ENCODE peak calls at places on chromosome 20, in ten cellular contexts. I is H7; J is iris pigment epithelial cell; M is T-helper 9 cell; U is psoas muscle; L is fibroblast of lung; T is HCEC 1CT; H is activated T-cell treated with anti-CD3 and anti-CD28 coated beads, Interleukin-2, amount 50 U/mL, for 1 hour; Z is HS-27A; A is GM04504. B is an unnamed sample.

GRCh38 chr20:23257106-23257761 is 93.4 kb upstream of the NXT1 start:
- DNase-seq in I (peak; percentile 23), J (peak; percentile 76), M (no peak), U (no peak), L (peak; percentile 36), T (no peak), H (no peak), Z (no peak), A (no peak), B (no peak)

GRCh38 chr20:39049148-39049547 is 87.0 kb downstream of the DHX35 start:
- DNase-seq in I (no peak), J (no peak), M (no peak), U (no peak), L (no peak), T (no peak), H (peak; percentile 20), Z (no peak), A (no peak), B (no peak)

GRCh38 chr20:38355161-38356012 is 9.1 kb downstream of the LBP start:
- DNase-seq in I (peak; percentile 57), J (no peak), M (no peak), U (no peak), L (no peak), T (no peak), H (no peak), Z (no peak), A (no peak), B (no peak)

GRCh38 chr20:55893031-55893430 is 112.3 kb downstream of the CBLN4 start:
- DNase-seq in I (no peak), J (peak; percentile 1), M (no peak), U (no peak), L (no peak), T (no peak), H (no peak), Z (no peak), A (no peak), B (no peak)

GRCh38 chr20:36644032-36644712 is 1.8 kb downstream of the SLA2 start:
- DNase-seq in I (no peak), J (no peak), M (peak; percentile 50), U (no peak), L (no peak), T (no peak), H (peak; percentile 69), Z (no peak), A (no peak), B (no peak)

GRCh38 chr20:7980332-7981046 is 39.1 kb downstream of the TMX4 start:
- DNase-seq in I (peak; percentile 26), J (peak; percentile 74), M (no peak), U (no peak), L (peak; percentile 34), T (peak; percentile 53), H (no peak), Z (no peak), A (peak; percentile 9), B (no peak)

GRCh38 chr20:59006167-59006863 is 739 bp downstream of the CTSZ start:
- DNase-seq in I (peak; percentile 76), J (no peak), M (no peak), U (peak; percentile 62), L (no peak), T (peak; percentile 45), H (no peak), Z (no peak), A (no peak), B (no peak)

GRCh38 chr20:63877755-63878470 is 12.8 kb downstream of the TPD52L2 start:
- DNase-seq in I (no peak), J (no peak), M (no peak), U (peak; percentile 74), L (no peak), T (no peak), H (no peak), Z (no peak), A (no peak), B (no peak)

GRCh38 chr20:61970357-61970756 is 95.3 kb downstream of the TAF4 start:
- DNase-seq in I (no peak), J (no peak), M (no peak), U (no peak), L (no peak), T (no peak), H (no peak), Z (no peak), A (no peak), B (no peak)

GRCh38 chr20:33532753-33533459 is 43.0 kb downstream of the CBFA2T2 start:
- DNase-seq in I (no peak), J (no peak), M (no peak), U (no peak), L (no peak), T (peak; percentile 16), H (no peak), Z (no peak), A (no peak), B (no peak)

GRCh38 chr20:13042458-13042794 is 33.7 kb downstream of the SPTLC3 start:
- DNase-seq in I (no peak), J (no peak), M (no peak), U (no peak), L (no peak), T (no peak), H (no peak), Z (no peak), A (no peak), B (no peak)

GRCh38 chr20:57498425-57499400 is 26.2 kb downstream of the CTCFL start:
- DNase-seq in I (peak; percentile 72), J (peak; percentile 16), M (no peak), U (no peak), L (no peak), T (peak; percentile 14), H (peak; percentile 37), Z (no peak), A (no peak), B (no peak)

GRCh38 chr20:4202441-4202840 is 187.1 kb upstream of the RNF24 start:
- DNase-seq in I (no peak), J (no peak), M (no peak), U (no peak), L (no peak), T (no peak), H (no peak), Z (no peak), A (no peak), B (no peak)

GRCh38 chr20:44074252-44075151 is 112.5 kb downstream of the JPH2 start:
- DNase-seq in I (no peak), J (peak; percentile 56), M (no peak), U (no peak), L (peak; percentile 68), T (peak; percentile 63), H (no peak), Z (no peak), A (no peak), B (peak; percentile 19)

GRCh38 chr20:37202267-37202943 is 23.1 kb upstream of the MROH8 start:
- DNase-seq in I (peak; percentile 56), J (peak; percentile 98), M (no peak), U (no peak), L (peak; percentile 98), T (peak; percentile 97), H (no peak), Z (peak; percentile 77), A (peak; percentile 90), B (no peak)

GRCh38 chr20:61806314-61806713 is 259.4 kb downstream of the TAF4 start:
- DNase-seq in I (peak; percentile 29), J (no peak), M (no peak), U (no peak), L (no peak), T (no peak), H (no peak), Z (no peak), A (no peak), B (no peak)

GRCh38 chr20:58081842-58082241 is 146.6 kb downstream of the ANKRD60 start:
- DNase-seq in I (no peak), J (peak; percentile 27), M (no peak), U (no peak), L (peak; percentile 80), T (no peak), H (no peak), Z (no peak), A (peak; percentile 80), B (no peak)

GRCh38 chr20:50286174-50286511 is 95.5 kb downstream of the CEBPB start:
- DNase-seq in I (no peak), J (no peak), M (no peak), U (no peak), L (no peak), T (no peak), H (no peak), Z (no peak), A (no peak), B (no peak)

GRCh38 chr20:58389324-58389967 is 417 bp downstream of the VAPB start:
- DNase-seq in I (peak; percentile 73), J (peak; percentile 43), M (no peak), U (no peak), L (peak; percentile 43), T (peak; percentile 50), H (no peak), Z (peak; percentile 14), A (peak; percentile 22), B (peak; percentile 42)